ENCODE peak calls at places on chromosomes 16 and 17, in five cellular contexts. A is activated T-helper 1 cell treated with Interleukin-2 at 50 U/mL for 16 hours; W is left kidney; R is CD8-positive, alpha-beta T cell; I is GM12865. O is an unnamed sample.

GRCh38 chr16:89921699-89922476 is 1.3 kb upstream of the TUBB3 start:
- DNase-seq in A (no peak), W (peak), R (no peak), I (no peak), O (no peak)

GRCh38 chr17:42183741-42184711 is 1.2 kb downstream of the HCRT start:
- DNase-seq in A (peak), W (peak), R (peak), I (peak), O (peak)

GRCh38 chr16:88078111-88078775 is 127.0 kb downstream of the BANP start:
- DNase-seq in A (no peak), W (no peak), R (no peak), I (no peak), O (no peak)

GRCh38 chr17:78573955-78574354 is 3.2 kb downstream of the DNAH17 start:
- DNase-seq in A (no peak), W (no peak), R (no peak), I (peak), O (no peak)

GRCh38 chr17:6507535-6507934 is 48.8 kb downstream of the PITPNM3 start:
- DNase-seq in A (no peak), W (no peak), R (no peak), I (no peak), O (no peak)

GRCh38 chr17:71516149-71516548 is 604.7 kb upstream of the SOX9 start:
- DNase-seq in A (no peak), W (peak), R (no peak), I (no peak), O (no peak)

GRCh38 chr16:62224810-62225209 is 188.6 kb upstream of the CDH8 start:
- DNase-seq in A (no peak), W (no peak), R (no peak), I (no peak), O (no peak)

GRCh38 chr17:27455914-27456680 is at the start of gene KSR1:
- DNase-seq in A (peak), W (peak), R (peak), I (peak), O (peak)

GRCh38 chr16:50322333-50322732 is 46.5 kb downstream of the BRD7 start:
- DNase-seq in A (no peak), W (no peak), R (no peak), I (no peak), O (no peak)

GRCh38 chr17:73645050-73645871 is 1.0 kb upstream of the SDK2 start:
- DNase-seq in A (peak), W (peak), R (no peak), I (no peak), O (no peak)

GRCh38 chr17:17070931-17071330 is 28.7 kb downstream of the MPRIP start:
- DNase-seq in A (no peak), W (no peak), R (no peak), I (no peak), O (no peak)

GRCh38 chr17:41098476-41098875 is 534 bp upstream of the KRTAP4-8 start:
- DNase-seq in A (no peak), W (no peak), R (no peak), I (no peak), O (no peak)

GRCh38 chr16:64880994-64881393 is 240.9 kb downstream of the CDH11 start:
- DNase-seq in A (no peak), W (peak), R (no peak), I (no peak), O (no peak)

GRCh38 chr17:2912754-2913153 is 116.5 kb downstream of the RAP1GAP2 start:
- DNase-seq in A (no peak), W (no peak), R (no peak), I (no peak), O (no peak)

GRCh38 chr17:75390982-75391381 is 14.5 kb downstream of the GRB2 start:
- DNase-seq in A (no peak), W (no peak), R (no peak), I (no peak), O (no peak)

GRCh38 chr17:72117748-72118587 is 2.9 kb upstream of the SOX9 start:
- DNase-seq in A (no peak), W (peak), R (no peak), I (no peak), O (no peak)

GRCh38 chr17:81429353-81429774 is 34.1 kb downstream of the BAHCC1 start:
- DNase-seq in A (no peak), W (no peak), R (no peak), I (no peak), O (no peak)

GRCh38 chr17:17824780-17825614 is 11.8 kb downstream of the SREBF1 start:
- DNase-seq in A (no peak), W (no peak), R (no peak), I (no peak), O (no peak)

GRCh38 chr17:59476413-59476812 is 89.0 kb upstream of the DHX40 start:
- DNase-seq in A (no peak), W (no peak), R (no peak), I (no peak), O (no peak)

GRCh38 chr17:57294629-57295501 is 38.5 kb downstream of the MSI2 start:
- DNase-seq in A (no peak), W (peak), R (peak), I (no peak), O (no peak)

GRCh38 chr16:22948058-22948602 is 134.2 kb downstream of the HS3ST2 start:
- DNase-seq in A (no peak), W (peak), R (no peak), I (no peak), O (no peak)

GRCh38 chr17:79814966-79815835 is 18.3 kb upstream of the CBX8 start:
- DNase-seq in A (no peak), W (peak), R (no peak), I (no peak), O (no peak)

GRCh38 chr16:57422026-57422944 is 17.7 kb downstream of the CCL17 start:
- DNase-seq in A (no peak), W (peak), R (no peak), I (peak), O (no peak)

GRCh38 chr16:57537194-57537505 is 779 bp upstream of the CCDC102A start:
- DNase-seq in A (no peak), W (no peak), R (no peak), I (peak), O (no peak)

GRCh38 chr17:36594626-36595401 is 3.1 kb downstream of the DHRS11 start:
- DNase-seq in A (no peak), W (no peak), R (no peak), I (no peak), O (no peak)

GRCh38 chr16:48076455-48077012 is 79.3 kb downstream of the ABCC12 start:
- DNase-seq in A (no peak), W (no peak), R (no peak), I (no peak), O (no peak)

O was measured in CD4-positive, alpha-beta T cell.